ENCODE peak calls at places on chromosomes 11 and 22, in seven cellular contexts. N is nephron progenitor cell; R is Kasumi-1; T is HS-27A; C is HT-29; L is NCI-H82; O is activated CD4-positive, alpha-beta T cell treated with anti-CD3 and anti-CD28 coated beads for 1 hour. P is an unnamed sample.

GRCh38 chr11:73321342-73322110 is 13.4 kb downstream of the ARHGEF17 start:
- DNase-seq in N (peak), R (peak), T (no peak), C (peak), L (peak), O (no peak), P (no peak)

GRCh38 chr11:69307871-69308381 is 14.0 kb downstream of the MYEOV start:
- DNase-seq in N (no peak), R (no peak), T (no peak), C (no peak), L (no peak), O (no peak), P (no peak)

GRCh38 chr11:2466069-2466801 is 21.4 kb downstream of the KCNQ1 start:
- DNase-seq in N (no peak), R (no peak), T (no peak), C (no peak), L (no peak), O (no peak), P (no peak)

GRCh38 chr11:73306069-73306468 is 2.0 kb upstream of the ARHGEF17 start:
- DNase-seq in N (no peak), R (peak), T (no peak), C (no peak), L (peak), O (no peak), P (no peak)

GRCh38 chr22:39319284-39320170 is at the start of gene RPL3:
- DNase-seq in N (peak), R (peak), T (peak), C (peak), L (peak), O (peak), P (peak)

GRCh38 chr11:126405906-126406305 is 50.4 kb downstream of the ST3GAL4 start:
- DNase-seq in N (no peak), R (no peak), T (no peak), C (peak), L (no peak), O (no peak), P (no peak)

GRCh38 chr11:129416080-129416820 is 40.6 kb downstream of the BARX2 start:
- DNase-seq in N (no peak), R (no peak), T (no peak), C (peak), L (no peak), O (no peak), P (no peak)

GRCh38 chr11:126522152-126522551 is 166.7 kb downstream of the ST3GAL4 start:
- DNase-seq in N (no peak), R (no peak), T (no peak), C (no peak), L (no peak), O (no peak), P (no peak)

GRCh38 chr11:126225266-126225665 is 13.7 kb downstream of the FAM118B start:
- DNase-seq in N (no peak), R (no peak), T (no peak), C (no peak), L (no peak), O (no peak), P (no peak)

GRCh38 chr11:76510060-76511047 is 65.5 kb downstream of the EMSY start:
- DNase-seq in N (no peak), R (no peak), T (no peak), C (no peak), L (no peak), O (no peak), P (no peak)

GRCh38 chr22:18110194-18110943 is at the start of gene TUBA8:
- DNase-seq in N (peak), R (peak), T (no peak), C (peak), L (peak), O (no peak), P (peak)

GRCh38 chr11:71118671-71119250 is 133.6 kb downstream of the SHANK2 start:
- DNase-seq in N (no peak), R (no peak), T (no peak), C (no peak), L (no peak), O (no peak), P (no peak)

GRCh38 chr11:17431139-17431538 is 42.7 kb upstream of the KCNJ11 start:
- DNase-seq in N (no peak), R (no peak), T (no peak), C (no peak), L (peak), O (no peak), P (no peak)

GRCh38 chr11:128180446-128181089 is 406.8 kb downstream of the ETS1 start:
- DNase-seq in N (no peak), R (no peak), T (peak), C (no peak), L (no peak), O (no peak), P (no peak)

GRCh38 chr11:76783901-76784813 is 1.0 kb downstream of the TSKU start:
- DNase-seq in N (peak), R (no peak), T (peak), C (peak), L (peak), O (no peak), P (no peak)

GRCh38 chr11:86066606-86067229 is 2.2 kb downstream of the PICALM start:
- DNase-seq in N (no peak), R (no peak), T (no peak), C (peak), L (no peak), O (no peak), P (no peak)

GRCh38 chr22:27965547-27965946 is 46.5 kb upstream of the PITPNB start:
- DNase-seq in N (no peak), R (no peak), T (no peak), C (no peak), L (no peak), O (no peak), P (no peak)

GRCh38 chr11:106818416-106818815 is 199.9 kb downstream of the GUCY1A2 start:
- DNase-seq in N (no peak), R (no peak), T (no peak), C (no peak), L (no peak), O (no peak), P (no peak)

GRCh38 chr11:1059759-1060158 is 14.9 kb upstream of the MUC2 start:
- DNase-seq in N (peak), R (no peak), T (no peak), C (no peak), L (no peak), O (peak), P (no peak)

GRCh38 chr11:73273246-73273890 is 1.2 kb downstream of the P2RY6 start:
- DNase-seq in N (no peak), R (no peak), T (no peak), C (no peak), L (no peak), O (no peak), P (no peak)

GRCh38 chr11:130670200-130670599 is 221.8 kb downstream of the ADAMTS15 start:
- DNase-seq in N (no peak), R (no peak), T (no peak), C (no peak), L (no peak), O (no peak), P (no peak)

GRCh38 chr22:26481112-26481693 is 2.4 kb downstream of the HPS4 start:
- DNase-seq in N (no peak), R (no peak), T (no peak), C (no peak), L (peak), O (no peak), P (no peak)

GRCh38 chr11:62245271-62245753 is 3.3 kb downstream of the SCGB1D2 start:
- DNase-seq in N (peak), R (peak), T (no peak), C (peak), L (peak), O (no peak), P (peak)

GRCh38 chr11:30876228-30876627 is 290.1 kb upstream of the MPPED2 start:
- DNase-seq in N (no peak), R (no peak), T (no peak), C (no peak), L (no peak), O (no peak), P (no peak)

GRCh38 chr22:28560005-28560742 is 119.5 kb downstream of the TTC28 start:
- DNase-seq in N (no peak), R (no peak), T (no peak), C (no peak), L (no peak), O (no peak), P (no peak)

GRCh38 chr11:17528181-17528691 is 16.0 kb downstream of the USH1C start:
- DNase-seq in N (peak), R (peak), T (no peak), C (peak), L (peak), O (peak), P (peak)

P was measured in GM13977.